ENCODE peak calls at places on chromosomes 6 and 20, in four cellular contexts. E, S, O and H are unnamed samples.

GRCh38 chr6:125314019-125314581 is 12.3 kb upstream of the HDDC2 start:
- DNase-seq in E (peak; percentile 82), O (peak; percentile 42), S (peak; percentile 53), H (no peak)

GRCh38 chr6:2225422-2226392 is 19.7 kb downstream of the GMDS start:
- DNase-seq in S (peak; percentile 99), O (peak; percentile 23), E (peak; percentile 27), H (no peak)

GRCh38 chr6:94272327-94272726 is 853.0 kb upstream of the EPHA7 start:
- DNase-seq in E (no peak), S (no peak), O (no peak), H (no peak)

GRCh38 chr6:113361014-113361645 is 496.0 kb upstream of the MARCKS start:
- DNase-seq in S (peak; percentile 82), O (peak; percentile 98), E (peak; percentile 68), H (peak; percentile 19)

GRCh38 chr6:117907600-117908245 is 659 bp downstream of the SLC35F1 start:
- DNase-seq in E (peak; percentile 12), O (peak; percentile 6), S (no peak), H (peak; percentile 73)

GRCh38 chr20:4677846-4678245 is 43.9 kb upstream of the PRND start:
- DNase-seq in S (no peak), O (no peak), E (peak; percentile 13), H (no peak)

GRCh38 chr20:16475225-16475624 is 98.0 kb downstream of the KIF16B start:
- DNase-seq in E (peak; percentile 13), O (peak; percentile 50), S (peak; percentile 98), H (no peak)

GRCh38 chr6:149752600-149752999 is 3.1 kb downstream of the PCMT1 start:
- DNase-seq in O (no peak), E (peak; percentile 30), S (no peak), H (peak; percentile 43)

GRCh38 chr20:6053776-6054688 is at the start of gene LRRN4:
- DNase-seq in S (peak; percentile 34), E (peak; percentile 19), O (peak; percentile 51), H (peak; percentile 71)

GRCh38 chr6:77124604-77125003 is 338.7 kb downstream of the HTR1B start:
- DNase-seq in O (peak; percentile 10), S (no peak), E (peak; percentile 6), H (no peak)

GRCh38 chr6:3392059-3392458 is 64.8 kb downstream of the SLC22A23 start:
- DNase-seq in O (no peak), S (no peak), E (no peak), H (no peak)

GRCh38 chr6:152096863-152097496 is 289.5 kb downstream of the ESR1 start:
- DNase-seq in E (peak; percentile 91), S (no peak), O (peak; percentile 86), H (peak; percentile 89)

GRCh38 chr6:117265425-117266266 is at the start of gene VGLL2:
- DNase-seq in E (peak; percentile 77), S (peak; percentile 15), O (peak; percentile 49), H (peak; percentile 85)

GRCh38 chr20:49447946-49448809 is 34.3 kb downstream of the KCNB1 start:
- DNase-seq in S (no peak), O (no peak), E (peak; percentile 34), H (no peak)

GRCh38 chr6:158910484-158911075 is 89.4 kb downstream of the RSPH3 start:
- DNase-seq in O (peak; percentile 33), S (no peak), E (no peak), H (no peak)

GRCh38 chr20:37520417-37520751 is 666 bp upstream of the NNAT start:
- DNase-seq in S (no peak), O (no peak), E (no peak), H (no peak)

GRCh38 chr6:165743366-165743898 is 80.4 kb upstream of the PDE10A start:
- DNase-seq in O (no peak), E (no peak), S (no peak), H (no peak)

GRCh38 chr20:37690626-37691369 is 3.0 kb upstream of the CTNNBL1 start:
- DNase-seq in S (no peak), E (no peak), O (no peak), H (no peak)

GRCh38 chr6:16415677-16416076 is 177.3 kb downstream of the GMPR start:
- DNase-seq in E (no peak), O (no peak), S (no peak), H (no peak)

GRCh38 chr20:47927385-47927851 is 142.1 kb upstream of the SULF2 start:
- DNase-seq in E (peak; percentile 60), O (peak; percentile 69), S (no peak), H (peak; percentile 77)

GRCh38 chr6:56730663-56731529 is 88.2 kb upstream of the DST start:
- DNase-seq in E (peak; percentile 93), S (no peak), O (peak; percentile 87), H (no peak)

GRCh38 chr6:148240866-148241477 is 101.7 kb upstream of the SASH1 start:
- DNase-seq in S (no peak), E (peak; percentile 60), O (peak; percentile 45), H (no peak)

GRCh38 chr20:34127787-34128186 is 15.7 kb upstream of the EIF2S2 start:
- DNase-seq in O (no peak), S (no peak), E (no peak), H (no peak)

GRCh38 chr6:149831380-149831820 is 32.8 kb downstream of the LRP11 start:
- DNase-seq in S (peak; percentile 95), E (no peak), O (no peak), H (no peak)

GRCh38 chr20:58716476-58717277 is 24.1 kb downstream of the NPEPL1 start:
- DNase-seq in S (peak; percentile 53), E (no peak), O (peak; percentile 21), H (peak; percentile 46)

GRCh38 chr6:7157752-7158616 is 50.2 kb downstream of the RREB1 start:
- DNase-seq in S (no peak), O (peak; percentile 77), E (peak; percentile 77), H (no peak)

GRCh38 chr6:26416288-26416687 is 14.2 kb downstream of the BTN3A1 start:
- DNase-seq in S (peak; percentile 21), E (no peak), O (no peak), H (no peak)

GRCh38 chr6:21594427-21595264 is 1.1 kb downstream of the SOX4 start:
- DNase-seq in E (peak; percentile 86), S (peak; percentile 29), O (peak; percentile 67), H (peak; percentile 94)

GRCh38 chr6:21596379-21597242 is 3.1 kb downstream of the SOX4 start:
- DNase-seq in O (peak; percentile 69), S (no peak), E (peak; percentile 82), H (peak; percentile 93)

GRCh38 chr6:21597243-21597682 is 3.7 kb downstream of the SOX4 start:
- DNase-seq in E (no peak), S (no peak), O (no peak), H (no peak)

GRCh38 chr6:21595265-21595950 is 1.9 kb downstream of the SOX4 start:
- DNase-seq in S (no peak), E (peak; percentile 65), O (no peak), H (peak; percentile 74)

GRCh38 chr6:21595951-21596378 is 2.4 kb downstream of the SOX4 start:
- DNase-seq in E (peak; percentile 51), S (no peak), O (no peak), H (peak; percentile 86)
- H2AFZ ChIP-seq in E (peak overlapping the region; percentile 90), S (no peak overlapping the region), O (peak overlapping the region; percentile 68), H (peak overlapping the region; percentile 84)

DNA sequence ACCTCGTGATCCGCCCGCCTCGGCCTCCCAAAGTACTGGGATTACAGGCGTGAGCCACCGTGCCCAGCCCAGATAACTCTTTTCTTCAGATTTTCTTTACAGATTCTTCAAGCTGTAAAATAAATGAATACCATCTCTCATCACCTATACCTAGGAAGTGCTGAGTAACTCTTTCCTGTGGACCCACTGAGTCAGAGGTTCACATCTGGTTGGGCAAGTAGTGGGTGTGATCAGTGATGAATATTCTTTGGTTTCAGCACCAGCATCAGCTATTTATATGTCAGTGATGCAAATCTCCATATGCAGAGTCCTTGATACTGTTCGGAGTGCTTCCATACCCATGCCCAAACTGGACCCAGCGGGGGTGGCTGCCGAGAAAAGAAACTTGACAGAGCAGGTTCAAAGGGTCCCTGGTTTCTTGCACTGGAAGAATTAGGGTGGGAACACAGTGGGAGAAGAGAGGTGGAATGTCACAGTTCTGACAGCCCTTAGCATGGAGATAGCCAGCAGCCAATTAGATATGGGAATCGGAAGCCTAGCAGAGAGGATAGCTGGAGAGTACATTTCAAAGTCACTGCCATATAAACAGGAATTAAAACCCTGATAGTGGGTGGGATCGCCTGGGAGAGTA is 64.9 kb upstream of the DDR1 start:
- DNase-seq in E (peak; percentile 87), O (peak; percentile 60), S (no peak), H (no peak)
- H3K4me1 ChIP-seq in E (peaks cover 47% of the 10 kb centered on the region), O (peaks cover 15% of the 10 kb centered on the region), S (peaks cover 71% of the 10 kb centered on the region), H (peaks cover 42% of the 10 kb centered on the region)

DNA sequence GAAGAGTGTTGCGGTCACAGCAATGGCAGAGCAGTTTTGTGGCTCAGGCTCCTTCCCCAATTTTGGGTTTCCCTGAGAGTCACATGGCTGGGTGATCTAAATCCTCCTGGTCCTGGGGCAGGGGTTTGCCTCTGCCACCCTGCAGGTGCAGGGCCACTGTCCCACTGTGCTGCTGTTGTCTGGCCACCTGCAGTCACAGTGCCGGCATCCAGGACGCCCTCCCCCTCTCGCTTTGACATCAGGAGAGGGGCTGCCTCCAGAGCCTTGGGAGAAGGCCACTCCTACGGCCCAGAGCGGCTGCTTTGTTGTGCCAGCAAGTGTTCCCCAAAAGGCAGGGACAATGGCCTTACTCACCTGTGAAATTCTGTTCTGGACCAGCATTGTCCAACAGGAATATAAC is 449.0 kb downstream of the QKI start:
- DNase-seq in O (no peak), E (no peak), S (no peak), H (no peak)
- H2AFZ ChIP-seq in O (no peak overlapping the region), E (no peak overlapping the region), S (no peak overlapping the region), H (no peak overlapping the region)

DNA sequence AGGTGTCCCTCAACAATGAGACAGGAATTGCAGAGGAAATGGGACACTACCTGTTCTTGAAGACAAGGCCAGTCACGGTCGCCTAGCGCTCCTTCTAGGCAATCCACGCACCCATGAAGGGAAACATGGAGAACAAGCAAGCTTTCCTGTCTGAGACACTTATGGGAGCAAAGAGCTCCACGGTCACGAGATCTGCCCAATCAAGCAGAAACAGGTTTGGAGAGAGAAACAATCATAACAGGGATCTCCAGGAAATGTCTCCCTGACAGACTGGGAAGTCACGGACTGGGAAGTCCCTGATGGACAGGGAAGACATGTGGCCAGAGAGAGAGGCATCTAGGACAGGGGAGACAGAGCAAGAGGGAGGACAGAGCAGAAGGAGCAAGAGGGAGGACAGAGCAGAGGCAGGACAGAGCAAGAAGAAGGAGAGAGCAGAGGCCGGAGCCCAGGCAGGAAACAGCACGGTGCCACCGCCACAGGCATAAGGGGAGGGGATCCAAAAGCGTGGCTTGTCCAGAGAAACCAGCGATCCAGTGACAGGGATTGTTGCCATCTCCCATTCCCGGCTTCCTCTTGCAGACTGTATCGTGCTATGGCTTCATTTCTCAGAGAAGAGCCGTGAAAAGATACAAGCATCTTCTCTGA is 167.8 kb upstream of the ZNF337 start:
- DNase-seq in O (no peak), E (no peak), S (no peak), H (peak; percentile 31)
- H3K4me1 ChIP-seq in O (peaks cover 6% of the 10 kb centered on the region), E (no peaks in the 10 kb centered on the region), S (peaks cover 75% of the 10 kb centered on the region), H (peaks cover 22% of the 10 kb centered on the region)

GRCh38 chr6:127516676-127517273 is 2.4 kb downstream of the MTCL3 start:
- DNase-seq in S (peak; percentile 23), O (no peak), E (peak; percentile 69), H (peak; percentile 92)
- H2AFZ ChIP-seq in S (no peak overlapping the region), O (peak overlapping the region; percentile 85), E (peak overlapping the region; percentile 90), H (peak overlapping the region; percentile 85)

GRCh38 chr20:46358336-46359058 is 47.9 kb downstream of the ELMO2 start:
- DNase-seq in E (no peak), S (no peak), O (no peak), H (peak; percentile 43)
- H3K4me1 ChIP-seq in E (peaks cover 8% of the 10 kb centered on the region), S (peaks cover 36% of the 10 kb centered on the region), O (no peaks in the 10 kb centered on the region), H (peaks cover 16% of the 10 kb centered on the region)

GRCh38 chr20:20303742-20304141 is 64.2 kb upstream of the INSM1 start:
- DNase-seq in S (no peak), E (no peak), O (no peak), H (no peak)
- H2AFZ ChIP-seq in S (no peak overlapping the region), E (no peak overlapping the region), O (no peak overlapping the region), H (no peak overlapping the region)

GRCh38 chr6:31575952-31576684 is 753 bp downstream of the TNF start:
- DNase-seq in E (no peak), S (no peak), O (no peak), H (peak; percentile 79)
- H3K4me1 ChIP-seq in E (no peaks in the 10 kb centered on the region), S (peaks cover 8% of the 10 kb centered on the region), O (no peaks in the 10 kb centered on the region), H (peaks cover 6% of the 10 kb centered on the region)